ENCODE peak calls at places on chromosomes 3 and 15, in six cellular contexts. One of them, this sample, is unnamed.

GRCh38 chr3:13277130-13277783 is 142.9 kb downstream of the NUP210 start:
- DNase-seq in posterior cingulate gyrus: no peak
- DNase-seq in NCI-H1694: peak; percentile 29
- DNase-seq in ACHN: no peak
- DNase-seq in activated T-cell treated with anti-CD3 and anti-CD28 coated beads, Interleukin-2, amount 50 U/mL, for 1 hour: no peak
- DNase-seq in AML-193: no peak
- DNase-seq in this sample: no peak

GRCh38 chr15:66940368-66940767 is 125.0 kb upstream of the SMAD3 start:
- DNase-seq in posterior cingulate gyrus: no peak
- DNase-seq in activated T-cell treated with anti-CD3 and anti-CD28 coated beads, Interleukin-2, amount 50 U/mL, for 1 hour: no peak
- DNase-seq in AML-193: no peak
- DNase-seq in ACHN: peak; percentile 60
- DNase-seq in NCI-H1694: no peak
- DNase-seq in this sample: no peak

GRCh38 chr3:185687479-185687878 is 101.4 kb downstream of the SENP2 start:
- DNase-seq in AML-193: no peak
- DNase-seq in NCI-H1694: peak; percentile 5
- DNase-seq in activated T-cell treated with anti-CD3 and anti-CD28 coated beads, Interleukin-2, amount 50 U/mL, for 1 hour: no peak
- DNase-seq in posterior cingulate gyrus: no peak
- DNase-seq in ACHN: no peak
- DNase-seq in this sample: no peak

GRCh38 chr15:60582370-60583036 is 103.6 kb upstream of the ICE2 start:
- DNase-seq in NCI-H1694: no peak
- DNase-seq in ACHN: no peak
- DNase-seq in posterior cingulate gyrus: no peak
- DNase-seq in AML-193: no peak
- DNase-seq in activated T-cell treated with anti-CD3 and anti-CD28 coated beads, Interleukin-2, amount 50 U/mL, for 1 hour: no peak
- DNase-seq in this sample: no peak

GRCh38 chr15:92725171-92725570 is 69.6 kb upstream of the FAM174B start:
- DNase-seq in posterior cingulate gyrus: no peak
- DNase-seq in ACHN: no peak
- DNase-seq in AML-193: no peak
- DNase-seq in activated T-cell treated with anti-CD3 and anti-CD28 coated beads, Interleukin-2, amount 50 U/mL, for 1 hour: no peak
- DNase-seq in NCI-H1694: no peak
- DNase-seq in this sample: no peak

GRCh38 chr15:70492240-70493177 is 270.8 kb downstream of the UACA start:
- DNase-seq in posterior cingulate gyrus: peak; percentile 91
- DNase-seq in ACHN: peak; percentile 88
- DNase-seq in AML-193: peak; percentile 90
- DNase-seq in activated T-cell treated with anti-CD3 and anti-CD28 coated beads, Interleukin-2, amount 50 U/mL, for 1 hour: peak; percentile 73
- DNase-seq in NCI-H1694: no peak
- DNase-seq in this sample: no peak

GRCh38 chr3:58353722-58354553 is 21.2 kb downstream of the PXK start:
- DNase-seq in AML-193: peak; percentile 96
- DNase-seq in activated T-cell treated with anti-CD3 and anti-CD28 coated beads, Interleukin-2, amount 50 U/mL, for 1 hour: no peak
- DNase-seq in NCI-H1694: no peak
- DNase-seq in ACHN: no peak
- DNase-seq in posterior cingulate gyrus: no peak
- DNase-seq in this sample: no peak

GRCh38 chr15:93500155-93500554 is 411.1 kb upstream of the RGMA start:
- DNase-seq in NCI-H1694: no peak
- DNase-seq in activated T-cell treated with anti-CD3 and anti-CD28 coated beads, Interleukin-2, amount 50 U/mL, for 1 hour: no peak
- DNase-seq in AML-193: no peak
- DNase-seq in posterior cingulate gyrus: no peak
- DNase-seq in ACHN: no peak
- DNase-seq in this sample: no peak

GRCh38 chr3:72445827-72446405 is 402.3 kb downstream of the SHQ1 start:
- DNase-seq in activated T-cell treated with anti-CD3 and anti-CD28 coated beads, Interleukin-2, amount 50 U/mL, for 1 hour: no peak
- DNase-seq in AML-193: peak; percentile 19
- DNase-seq in posterior cingulate gyrus: no peak
- DNase-seq in ACHN: no peak
- DNase-seq in NCI-H1694: no peak
- DNase-seq in this sample: no peak

GRCh38 chr3:50130436-50130835 is 24.7 kb upstream of the SEMA3F start:
- DNase-seq in NCI-H1694: no peak
- DNase-seq in posterior cingulate gyrus: no peak
- DNase-seq in ACHN: no peak
- DNase-seq in activated T-cell treated with anti-CD3 and anti-CD28 coated beads, Interleukin-2, amount 50 U/mL, for 1 hour: no peak
- DNase-seq in AML-193: no peak
- DNase-seq in this sample: no peak

GRCh38 chr15:80343610-80344009 is 60.6 kb upstream of the ARNT2 start:
- DNase-seq in activated T-cell treated with anti-CD3 and anti-CD28 coated beads, Interleukin-2, amount 50 U/mL, for 1 hour: no peak
- DNase-seq in NCI-H1694: no peak
- DNase-seq in ACHN: no peak
- DNase-seq in AML-193: no peak
- DNase-seq in posterior cingulate gyrus: no peak
- DNase-seq in this sample: no peak

GRCh38 chr3:1195922-1196321 is 103.1 kb downstream of the CNTN6 start:
- DNase-seq in posterior cingulate gyrus: no peak
- DNase-seq in ACHN: peak; percentile 39
- DNase-seq in NCI-H1694: no peak
- DNase-seq in AML-193: no peak
- DNase-seq in activated T-cell treated with anti-CD3 and anti-CD28 coated beads, Interleukin-2, amount 50 U/mL, for 1 hour: no peak
- DNase-seq in this sample: no peak

GRCh38 chr3:99355465-99355864 is 282.9 kb upstream of the COL8A1 start:
- DNase-seq in NCI-H1694: no peak
- DNase-seq in activated T-cell treated with anti-CD3 and anti-CD28 coated beads, Interleukin-2, amount 50 U/mL, for 1 hour: no peak
- DNase-seq in ACHN: no peak
- DNase-seq in posterior cingulate gyrus: no peak
- DNase-seq in AML-193: no peak
- DNase-seq in this sample: no peak

GRCh38 chr3:12629560-12629959 is 34.4 kb downstream of the RAF1 start:
- DNase-seq in activated T-cell treated with anti-CD3 and anti-CD28 coated beads, Interleukin-2, amount 50 U/mL, for 1 hour: no peak
- DNase-seq in ACHN: no peak
- DNase-seq in posterior cingulate gyrus: no peak
- DNase-seq in AML-193: no peak
- DNase-seq in NCI-H1694: no peak
- DNase-seq in this sample: peak; percentile 55

GRCh38 chr3:112653881-112654300 is 12.9 kb upstream of the CCDC80 start:
- DNase-seq in NCI-H1694: no peak
- DNase-seq in posterior cingulate gyrus: no peak
- DNase-seq in activated T-cell treated with anti-CD3 and anti-CD28 coated beads, Interleukin-2, amount 50 U/mL, for 1 hour: no peak
- DNase-seq in ACHN: peak; percentile 79
- DNase-seq in AML-193: no peak
- DNase-seq in this sample: no peak

GRCh38 chr3:116112686-116113085 is 332.6 kb downstream of the LSAMP start:
- DNase-seq in posterior cingulate gyrus: no peak
- DNase-seq in AML-193: no peak
- DNase-seq in NCI-H1694: no peak
- DNase-seq in activated T-cell treated with anti-CD3 and anti-CD28 coated beads, Interleukin-2, amount 50 U/mL, for 1 hour: no peak
- DNase-seq in ACHN: no peak
- DNase-seq in this sample: no peak

GRCh38 chr3:158718490-158719170 is 13.6 kb downstream of the RARRES1 start:
- DNase-seq in AML-193: no peak
- DNase-seq in posterior cingulate gyrus: no peak
- DNase-seq in ACHN: peak; percentile 91
- DNase-seq in NCI-H1694: no peak
- DNase-seq in activated T-cell treated with anti-CD3 and anti-CD28 coated beads, Interleukin-2, amount 50 U/mL, for 1 hour: no peak
- DNase-seq in this sample: peak; percentile 96

GRCh38 chr3:4580346-4581019 is 87.3 kb downstream of the ITPR1 start:
- DNase-seq in posterior cingulate gyrus: peak; percentile 83
- DNase-seq in ACHN: no peak
- DNase-seq in AML-193: no peak
- DNase-seq in NCI-H1694: no peak
- DNase-seq in activated T-cell treated with anti-CD3 and anti-CD28 coated beads, Interleukin-2, amount 50 U/mL, for 1 hour: no peak
- DNase-seq in this sample: no peak

GRCh38 chr3:44913868-44914468 is 39.6 kb downstream of the TGM4 start:
- DNase-seq in ACHN: peak; percentile 54
- DNase-seq in NCI-H1694: peak; percentile 15
- DNase-seq in posterior cingulate gyrus: peak; percentile 93
- DNase-seq in activated T-cell treated with anti-CD3 and anti-CD28 coated beads, Interleukin-2, amount 50 U/mL, for 1 hour: peak; percentile 71
- DNase-seq in AML-193: peak; percentile 82
- DNase-seq in this sample: peak; percentile 33

GRCh38 chr3:13108861-13109260 is 35.6 kb upstream of the IQSEC1 start:
- DNase-seq in AML-193: no peak
- DNase-seq in posterior cingulate gyrus: peak; percentile 72
- DNase-seq in ACHN: no peak
- DNase-seq in NCI-H1694: no peak
- DNase-seq in activated T-cell treated with anti-CD3 and anti-CD28 coated beads, Interleukin-2, amount 50 U/mL, for 1 hour: no peak
- DNase-seq in this sample: no peak

GRCh38 chr3:122880624-122881023 is 85.8 kb downstream of the SLC49A4 start:
- DNase-seq in AML-193: no peak
- DNase-seq in activated T-cell treated with anti-CD3 and anti-CD28 coated beads, Interleukin-2, amount 50 U/mL, for 1 hour: no peak
- DNase-seq in posterior cingulate gyrus: no peak
- DNase-seq in NCI-H1694: no peak
- DNase-seq in ACHN: no peak
- DNase-seq in this sample: no peak

GRCh38 chr15:23576034-23576433 is 10.6 kb downstream of the MKRN3 start:
- DNase-seq in ACHN: no peak
- DNase-seq in posterior cingulate gyrus: no peak
- DNase-seq in AML-193: no peak
- DNase-seq in activated T-cell treated with anti-CD3 and anti-CD28 coated beads, Interleukin-2, amount 50 U/mL, for 1 hour: no peak
- DNase-seq in NCI-H1694: no peak
- DNase-seq in this sample: no peak

GRCh38 chr3:74089854-74090253 is 465.1 kb upstream of the PDZRN3 start:
- DNase-seq in ACHN: no peak
- DNase-seq in posterior cingulate gyrus: no peak
- DNase-seq in AML-193: no peak
- DNase-seq in NCI-H1694: no peak
- DNase-seq in activated T-cell treated with anti-CD3 and anti-CD28 coated beads, Interleukin-2, amount 50 U/mL, for 1 hour: no peak
- DNase-seq in this sample: no peak

This sample was measured in HFF-Myc.